ENCODE peak calls at places on chromosomes 6 and 20, in seven cellular contexts. One of them, this sample, is unnamed.

GRCh38 chr20:2123720-2124119 is 22.1 kb downstream of the STK35 start:
- DNase-seq in IMR-90: no peak
- DNase-seq in H9: no peak
- DNase-seq in mesendoderm: no peak
- DNase-seq in H1: no peak
- DNase-seq in trophoblast cell: no peak
- DNase-seq in mesenchymal stem cell: no peak
- DNase-seq in this sample: no peak

GRCh38 chr6:132798820-132799538 is 542 bp upstream of the SLC18B1 start:
- DNase-seq in IMR-90: peak
- DNase-seq in H9: peak
- DNase-seq in mesendoderm: peak
- DNase-seq in H1: no peak
- DNase-seq in trophoblast cell: peak
- DNase-seq in mesenchymal stem cell: peak
- DNase-seq in this sample: peak

GRCh38 chr20:38840053-38840893 is 34.8 kb downstream of the PPP1R16B start:
- DNase-seq in IMR-90: no peak
- DNase-seq in H9: no peak
- DNase-seq in mesendoderm: no peak
- DNase-seq in H1: no peak
- DNase-seq in trophoblast cell: no peak
- DNase-seq in mesenchymal stem cell: no peak
- DNase-seq in this sample: no peak

GRCh38 chr6:79602859-79603258 is 28.3 kb upstream of the SH3BGRL2 start:
- DNase-seq in IMR-90: no peak
- DNase-seq in H9: no peak
- DNase-seq in mesendoderm: no peak
- DNase-seq in H1: no peak
- DNase-seq in trophoblast cell: no peak
- DNase-seq in mesenchymal stem cell: no peak
- DNase-seq in this sample: no peak

GRCh38 chr6:110232456-110232855 is 52.2 kb downstream of the CDC40 start:
- DNase-seq in IMR-90: peak
- DNase-seq in H9: no peak
- DNase-seq in mesendoderm: no peak
- DNase-seq in H1: no peak
- DNase-seq in trophoblast cell: peak
- DNase-seq in mesenchymal stem cell: no peak
- DNase-seq in this sample: no peak

GRCh38 chr6:53795702-53796450 is 1.1 kb downstream of the LRRC1 start:
- DNase-seq in IMR-90: peak
- DNase-seq in H9: no peak
- DNase-seq in mesendoderm: peak
- DNase-seq in H1: no peak
- DNase-seq in trophoblast cell: peak
- DNase-seq in mesenchymal stem cell: peak
- DNase-seq in this sample: peak

GRCh38 chr6:53101006-53101405 is 35.8 kb downstream of the FBXO9 start:
- DNase-seq in IMR-90: no peak
- DNase-seq in H9: no peak
- DNase-seq in mesendoderm: no peak
- DNase-seq in H1: no peak
- DNase-seq in trophoblast cell: no peak
- DNase-seq in mesenchymal stem cell: no peak
- DNase-seq in this sample: no peak

GRCh38 chr6:112429226-112429625 is 82.1 kb downstream of the RFPL4B start:
- DNase-seq in IMR-90: peak
- DNase-seq in H9: peak
- DNase-seq in mesendoderm: peak
- DNase-seq in H1: peak
- DNase-seq in trophoblast cell: no peak
- DNase-seq in mesenchymal stem cell: peak
- DNase-seq in this sample: no peak

GRCh38 chr6:145015739-145016558 is 719.4 kb downstream of the EPM2A start:
- DNase-seq in IMR-90: peak
- DNase-seq in H9: no peak
- DNase-seq in mesendoderm: peak
- DNase-seq in H1: no peak
- DNase-seq in trophoblast cell: peak
- DNase-seq in mesenchymal stem cell: peak
- DNase-seq in this sample: no peak

GRCh38 chr6:85756982-85757381 is 114.3 kb upstream of the SYNCRIP start:
- DNase-seq in IMR-90: peak
- DNase-seq in H9: no peak
- DNase-seq in mesendoderm: peak
- DNase-seq in H1: no peak
- DNase-seq in trophoblast cell: peak
- DNase-seq in mesenchymal stem cell: peak
- DNase-seq in this sample: no peak

GRCh38 chr6:53499094-53499493 is 45.8 kb downstream of the GCLC start:
- DNase-seq in IMR-90: no peak
- DNase-seq in H9: no peak
- DNase-seq in mesendoderm: no peak
- DNase-seq in H1: no peak
- DNase-seq in trophoblast cell: no peak
- DNase-seq in mesenchymal stem cell: no peak
- DNase-seq in this sample: no peak

GRCh38 chr20:53040678-53041674 is 68.8 kb downstream of the TSHZ2 start:
- DNase-seq in IMR-90: no peak
- DNase-seq in H9: no peak
- DNase-seq in mesendoderm: peak
- DNase-seq in H1: no peak
- DNase-seq in trophoblast cell: no peak
- DNase-seq in mesenchymal stem cell: no peak
- DNase-seq in this sample: no peak

GRCh38 chr6:105949939-105950582 is 136.1 kb upstream of the PRDM1 start:
- DNase-seq in IMR-90: no peak
- DNase-seq in H9: peak
- DNase-seq in mesendoderm: peak
- DNase-seq in H1: no peak
- DNase-seq in trophoblast cell: peak
- DNase-seq in mesenchymal stem cell: no peak
- DNase-seq in this sample: no peak

GRCh38 chr20:21518292-21518991 is 4.6 kb upstream of the NKX2-2 start:
- DNase-seq in IMR-90: no peak
- DNase-seq in H9: peak
- DNase-seq in mesendoderm: no peak
- DNase-seq in H1: no peak
- DNase-seq in trophoblast cell: no peak
- DNase-seq in mesenchymal stem cell: no peak
- DNase-seq in this sample: no peak

GRCh38 chr6:126300735-126301134 is 39.2 kb upstream of the CENPW start:
- DNase-seq in IMR-90: no peak
- DNase-seq in H9: no peak
- DNase-seq in mesendoderm: no peak
- DNase-seq in H1: no peak
- DNase-seq in trophoblast cell: no peak
- DNase-seq in mesenchymal stem cell: no peak
- DNase-seq in this sample: no peak

GRCh38 chr20:53957421-53958172 is 112.8 kb downstream of the BCAS1 start:
- DNase-seq in IMR-90: peak
- DNase-seq in H9: no peak
- DNase-seq in mesendoderm: no peak
- DNase-seq in H1: no peak
- DNase-seq in trophoblast cell: no peak
- DNase-seq in mesenchymal stem cell: no peak
- DNase-seq in this sample: no peak

GRCh38 chr20:326645-327031 is 1.3 kb downstream of the SOX12 start:
- DNase-seq in IMR-90: no peak
- DNase-seq in H9: no peak
- DNase-seq in mesendoderm: peak
- DNase-seq in H1: no peak
- DNase-seq in trophoblast cell: no peak
- DNase-seq in mesenchymal stem cell: peak
- DNase-seq in this sample: peak

GRCh38 chr20:53752971-53753879 is 159.6 kb upstream of the ZNF217 start:
- DNase-seq in IMR-90: peak
- DNase-seq in H9: no peak
- DNase-seq in mesendoderm: peak
- DNase-seq in H1: no peak
- DNase-seq in trophoblast cell: peak
- DNase-seq in mesenchymal stem cell: peak
- DNase-seq in this sample: no peak

GRCh38 chr6:5968817-5969726 is 37.7 kb downstream of the NRN1 start:
- DNase-seq in IMR-90: no peak
- DNase-seq in H9: no peak
- DNase-seq in mesendoderm: peak
- DNase-seq in H1: no peak
- DNase-seq in trophoblast cell: no peak
- DNase-seq in mesenchymal stem cell: no peak
- DNase-seq in this sample: no peak

GRCh38 chr6:159107451-159108260 is 61.5 kb upstream of the FNDC1 start:
- DNase-seq in IMR-90: no peak
- DNase-seq in H9: no peak
- DNase-seq in mesendoderm: no peak
- DNase-seq in H1: no peak
- DNase-seq in trophoblast cell: no peak
- DNase-seq in mesenchymal stem cell: no peak
- DNase-seq in this sample: no peak

GRCh38 chr6:134848076-134848475 is 101.8 kb downstream of the ALDH8A1 start:
- DNase-seq in IMR-90: no peak
- DNase-seq in H9: no peak
- DNase-seq in mesendoderm: no peak
- DNase-seq in H1: no peak
- DNase-seq in trophoblast cell: no peak
- DNase-seq in mesenchymal stem cell: no peak
- DNase-seq in this sample: no peak

GRCh38 chr20:19457551-19457950 is 245.1 kb downstream of the SLC24A3 start:
- DNase-seq in IMR-90: no peak
- DNase-seq in H9: no peak
- DNase-seq in mesendoderm: no peak
- DNase-seq in H1: no peak
- DNase-seq in trophoblast cell: no peak
- DNase-seq in mesenchymal stem cell: no peak
- DNase-seq in this sample: no peak

GRCh38 chr6:44659676-44660170 is 272.2 kb downstream of the CDC5L start:
- DNase-seq in IMR-90: no peak
- DNase-seq in H9: no peak
- DNase-seq in mesendoderm: no peak
- DNase-seq in H1: no peak
- DNase-seq in trophoblast cell: no peak
- DNase-seq in mesenchymal stem cell: no peak
- DNase-seq in this sample: no peak

GRCh38 chr6:357791-358341 is 33.7 kb upstream of the IRF4 start:
- DNase-seq in IMR-90: no peak
- DNase-seq in H9: no peak
- DNase-seq in mesendoderm: no peak
- DNase-seq in H1: no peak
- DNase-seq in trophoblast cell: no peak
- DNase-seq in mesenchymal stem cell: no peak
- DNase-seq in this sample: no peak

GRCh38 chr6:355809-356208 is 35.7 kb upstream of the IRF4 start:
- DNase-seq in IMR-90: no peak
- DNase-seq in H9: no peak
- DNase-seq in mesendoderm: no peak
- DNase-seq in H1: no peak
- DNase-seq in trophoblast cell: no peak
- DNase-seq in mesenchymal stem cell: no peak
- DNase-seq in this sample: no peak

GRCh38 chr6:355373-355772 is 36.2 kb upstream of the IRF4 start:
- DNase-seq in IMR-90: no peak
- DNase-seq in H9: no peak
- DNase-seq in mesendoderm: no peak
- DNase-seq in H1: no peak
- DNase-seq in trophoblast cell: no peak
- DNase-seq in mesenchymal stem cell: no peak
- DNase-seq in this sample: no peak

GRCh38 chr6:357261-357790 is 34.2 kb upstream of the IRF4 start:
- DNase-seq in IMR-90: no peak
- DNase-seq in H9: no peak
- DNase-seq in mesendoderm: no peak
- DNase-seq in H1: no peak
- DNase-seq in trophoblast cell: no peak
- DNase-seq in mesenchymal stem cell: no peak
- DNase-seq in this sample: no peak

GRCh38 chr6:356828-357251 is 34.7 kb upstream of the IRF4 start:
- DNase-seq in IMR-90: no peak
- DNase-seq in H9: no peak
- DNase-seq in mesendoderm: no peak
- DNase-seq in H1: no peak
- DNase-seq in trophoblast cell: no peak
- DNase-seq in mesenchymal stem cell: no peak
- DNase-seq in this sample: no peak
- H3K18ac ChIP-seq in IMR-90: no peak
- H3K18ac ChIP-seq in H9: no peak
- H3K18ac ChIP-seq in mesendoderm: no peak
- H3K18ac ChIP-seq in H1: no peak
- H3K18ac ChIP-seq in trophoblast cell: no peak
- H3K18ac ChIP-seq in mesenchymal stem cell: no peak
- H3K18ac ChIP-seq in this sample: no peak

DNA sequence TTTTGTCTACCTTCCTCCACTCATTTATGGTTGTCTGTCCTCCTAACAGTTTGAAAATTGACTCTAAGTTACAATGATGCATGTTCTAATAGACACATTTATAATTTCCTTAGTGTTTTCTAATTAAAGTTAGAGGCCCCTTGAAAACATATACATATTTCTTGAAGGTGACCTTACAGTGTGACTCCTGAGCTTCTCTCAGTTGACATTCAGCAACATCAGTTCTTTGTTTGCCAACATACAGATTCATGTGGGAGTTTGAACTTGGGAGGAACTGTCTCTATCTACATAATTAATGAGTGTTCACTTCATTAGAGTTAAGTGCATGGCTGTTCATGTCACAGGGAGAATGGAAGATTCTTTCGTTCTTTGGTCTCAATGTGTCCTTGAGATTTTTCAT is 658.2 kb downstream of the GRIK2 start:
- DNase-seq in IMR-90: no peak
- DNase-seq in H9: no peak
- DNase-seq in mesendoderm: no peak
- DNase-seq in H1: no peak
- DNase-seq in trophoblast cell: no peak
- DNase-seq in mesenchymal stem cell: no peak
- DNase-seq in this sample: no peak
- H2BK120ac ChIP-seq in IMR-90: no peak
- H2BK120ac ChIP-seq in H9: no peak
- H2BK120ac ChIP-seq in mesendoderm: no peak
- H2BK120ac ChIP-seq in H1: no peak
- H2BK120ac ChIP-seq in trophoblast cell: no peak
- H2BK120ac ChIP-seq in mesenchymal stem cell: no peak
- H2BK120ac ChIP-seq in this sample: no peak

DNA sequence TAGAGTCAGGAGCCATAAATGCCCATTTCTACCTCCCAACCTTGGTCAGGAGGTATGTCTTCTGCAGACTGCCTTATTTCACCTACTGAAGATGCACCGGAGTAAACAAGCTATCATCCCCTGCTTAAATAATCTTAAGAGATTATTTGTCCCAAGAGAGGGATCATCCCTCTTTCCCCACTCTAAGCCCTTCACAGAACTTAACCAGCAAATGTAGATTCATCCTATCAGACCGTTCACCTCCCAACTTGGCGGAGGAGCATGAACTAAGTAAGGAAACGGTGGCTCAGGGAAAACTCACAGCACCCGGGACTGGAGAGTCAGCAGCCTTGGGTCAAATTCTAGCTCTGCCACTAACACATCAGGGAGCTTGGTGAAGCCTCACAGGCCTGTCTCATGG is 115.3 kb downstream of the TRERF1 start:
- DNase-seq in IMR-90: no peak
- DNase-seq in H9: no peak
- DNase-seq in mesendoderm: no peak
- DNase-seq in H1: no peak
- DNase-seq in trophoblast cell: no peak
- DNase-seq in mesenchymal stem cell: no peak
- DNase-seq in this sample: no peak
- H2AK5ac ChIP-seq in IMR-90: peak
- H2AK5ac ChIP-seq in H9: no peak
- H2AK5ac ChIP-seq in mesendoderm: no peak
- H2AK5ac ChIP-seq in H1: no peak
- H2AK5ac ChIP-seq in trophoblast cell: no peak
- H2AK5ac ChIP-seq in mesenchymal stem cell: no peak
- H2AK5ac ChIP-seq in this sample: no peak

GRCh38 chr6:27081931-27082330 is 165.6 kb upstream of the PRSS16 start:
- DNase-seq in IMR-90: no peak
- DNase-seq in H9: no peak
- DNase-seq in mesendoderm: no peak
- DNase-seq in H1: no peak
- DNase-seq in trophoblast cell: peak
- DNase-seq in mesenchymal stem cell: no peak
- DNase-seq in this sample: no peak
- H3K18ac ChIP-seq in IMR-90: no peak
- H3K18ac ChIP-seq in H9: no peak
- H3K18ac ChIP-seq in mesendoderm: no peak
- H3K18ac ChIP-seq in H1: no peak
- H3K18ac ChIP-seq in trophoblast cell: no peak
- H3K18ac ChIP-seq in mesenchymal stem cell: no peak
- H3K18ac ChIP-seq in this sample: no peak